ENCODE peak calls at places on chromosome 4, in eight cellular contexts. One of them, this sample, is unnamed.

GRCh38 chr4:829291-829690 is 3.4 kb upstream of the CPLX1 start:
- DNase-seq in left ventricle myocardium inferior: no peak
- DNase-seq in suprapubic skin: peak; percentile 65
- DNase-seq in MM.1S: no peak
- DNase-seq in A549: no peak
- DNase-seq in ovary: no peak
- DNase-seq in CD8-positive, alpha-beta T cell: no peak
- DNase-seq in GM23338: no peak
- DNase-seq in this sample: no peak

GRCh38 chr4:13654158-13654797 is 26.8 kb upstream of the BOD1L1 start:
- DNase-seq in left ventricle myocardium inferior: peak; percentile 81
- DNase-seq in suprapubic skin: peak; percentile 85
- DNase-seq in MM.1S: peak; percentile 77
- DNase-seq in A549: peak; percentile 18
- DNase-seq in ovary: peak; percentile 81
- DNase-seq in CD8-positive, alpha-beta T cell: peak; percentile 82
- DNase-seq in GM23338: peak; percentile 92
- DNase-seq in this sample: no peak

GRCh38 chr4:101910786-101911373 is 120.3 kb downstream of the BANK1 start:
- DNase-seq in left ventricle myocardium inferior: no peak
- DNase-seq in suprapubic skin: no peak
- DNase-seq in MM.1S: no peak
- DNase-seq in A549: no peak
- DNase-seq in ovary: no peak
- DNase-seq in CD8-positive, alpha-beta T cell: no peak
- DNase-seq in GM23338: no peak
- DNase-seq in this sample: no peak

GRCh38 chr4:93810340-93810992 is 18.1 kb upstream of the ATOH1 start:
- DNase-seq in left ventricle myocardium inferior: no peak
- DNase-seq in suprapubic skin: no peak
- DNase-seq in MM.1S: no peak
- DNase-seq in A549: no peak
- DNase-seq in ovary: peak; percentile 28
- DNase-seq in CD8-positive, alpha-beta T cell: no peak
- DNase-seq in GM23338: no peak
- DNase-seq in this sample: no peak

GRCh38 chr4:117957570-117957969 is 76.7 kb upstream of the NDST3 start:
- DNase-seq in left ventricle myocardium inferior: no peak
- DNase-seq in suprapubic skin: no peak
- DNase-seq in MM.1S: no peak
- DNase-seq in A549: no peak
- DNase-seq in ovary: no peak
- DNase-seq in CD8-positive, alpha-beta T cell: no peak
- DNase-seq in GM23338: no peak
- DNase-seq in this sample: no peak

GRCh38 chr4:3797831-3798500 is 31.8 kb downstream of the ADRA2C start:
- DNase-seq in left ventricle myocardium inferior: no peak
- DNase-seq in suprapubic skin: no peak
- DNase-seq in MM.1S: no peak
- DNase-seq in A549: no peak
- DNase-seq in ovary: no peak
- DNase-seq in CD8-positive, alpha-beta T cell: no peak
- DNase-seq in GM23338: no peak
- DNase-seq in this sample: no peak

GRCh38 chr4:124253080-124253479 is 459.5 kb downstream of the ANKRD50 start:
- DNase-seq in left ventricle myocardium inferior: no peak
- DNase-seq in suprapubic skin: no peak
- DNase-seq in MM.1S: no peak
- DNase-seq in A549: no peak
- DNase-seq in ovary: no peak
- DNase-seq in CD8-positive, alpha-beta T cell: no peak
- DNase-seq in GM23338: no peak
- DNase-seq in this sample: no peak

GRCh38 chr4:94924566-94924965 is 166.8 kb downstream of the BMPR1B start:
- DNase-seq in left ventricle myocardium inferior: no peak
- DNase-seq in suprapubic skin: no peak
- DNase-seq in MM.1S: no peak
- DNase-seq in A549: no peak
- DNase-seq in ovary: no peak
- DNase-seq in CD8-positive, alpha-beta T cell: no peak
- DNase-seq in GM23338: no peak
- DNase-seq in this sample: no peak

GRCh38 chr4:100977274-100977673 is 370.1 kb downstream of the PPP3CA start:
- DNase-seq in left ventricle myocardium inferior: no peak
- DNase-seq in suprapubic skin: no peak
- DNase-seq in MM.1S: no peak
- DNase-seq in A549: no peak
- DNase-seq in ovary: no peak
- DNase-seq in CD8-positive, alpha-beta T cell: no peak
- DNase-seq in GM23338: no peak
- DNase-seq in this sample: no peak

GRCh38 chr4:3210467-3210866 is 38.5 kb upstream of the MSANTD1 start:
- DNase-seq in left ventricle myocardium inferior: no peak
- DNase-seq in suprapubic skin: peak; percentile 54
- DNase-seq in MM.1S: no peak
- DNase-seq in A549: no peak
- DNase-seq in ovary: no peak
- DNase-seq in CD8-positive, alpha-beta T cell: no peak
- DNase-seq in GM23338: no peak
- DNase-seq in this sample: no peak

GRCh38 chr4:83305187-83305586 is 20.6 kb upstream of the COQ2 start:
- DNase-seq in left ventricle myocardium inferior: no peak
- DNase-seq in suprapubic skin: no peak
- DNase-seq in MM.1S: no peak
- DNase-seq in A549: no peak
- DNase-seq in ovary: no peak
- DNase-seq in CD8-positive, alpha-beta T cell: no peak
- DNase-seq in GM23338: no peak
- DNase-seq in this sample: no peak

GRCh38 chr4:148076964-148077363 is 345.1 kb downstream of the ARHGAP10 start:
- DNase-seq in left ventricle myocardium inferior: no peak
- DNase-seq in suprapubic skin: no peak
- DNase-seq in MM.1S: no peak
- DNase-seq in A549: no peak
- DNase-seq in ovary: no peak
- DNase-seq in CD8-positive, alpha-beta T cell: no peak
- DNase-seq in GM23338: no peak
- DNase-seq in this sample: no peak

GRCh38 chr4:174213734-174214101 is 69.7 kb downstream of the FBXO8 start:
- DNase-seq in left ventricle myocardium inferior: no peak
- DNase-seq in suprapubic skin: no peak
- DNase-seq in MM.1S: no peak
- DNase-seq in A549: no peak
- DNase-seq in ovary: no peak
- DNase-seq in CD8-positive, alpha-beta T cell: no peak
- DNase-seq in GM23338: peak; percentile 30
- DNase-seq in this sample: no peak

GRCh38 chr4:8125526-8126056 is 33.0 kb downstream of the ABLIM2 start:
- DNase-seq in left ventricle myocardium inferior: no peak
- DNase-seq in suprapubic skin: no peak
- DNase-seq in MM.1S: no peak
- DNase-seq in A549: no peak
- DNase-seq in ovary: no peak
- DNase-seq in CD8-positive, alpha-beta T cell: no peak
- DNase-seq in GM23338: no peak
- DNase-seq in this sample: no peak

GRCh38 chr4:8911311-8912088 is 39.9 kb upstream of the HMX1 start:
- DNase-seq in left ventricle myocardium inferior: no peak
- DNase-seq in suprapubic skin: peak; percentile 69
- DNase-seq in MM.1S: no peak
- DNase-seq in A549: no peak
- DNase-seq in ovary: no peak
- DNase-seq in CD8-positive, alpha-beta T cell: peak; percentile 7
- DNase-seq in GM23338: no peak
- DNase-seq in this sample: no peak

GRCh38 chr4:121030711-121031110 is 41.6 kb downstream of the NDNF start:
- DNase-seq in left ventricle myocardium inferior: no peak
- DNase-seq in suprapubic skin: no peak
- DNase-seq in MM.1S: no peak
- DNase-seq in A549: no peak
- DNase-seq in ovary: no peak
- DNase-seq in CD8-positive, alpha-beta T cell: no peak
- DNase-seq in GM23338: no peak
- DNase-seq in this sample: no peak

GRCh38 chr4:6894086-6894478 is 15.5 kb upstream of the TBC1D14 start:
- DNase-seq in left ventricle myocardium inferior: no peak
- DNase-seq in suprapubic skin: no peak
- DNase-seq in MM.1S: no peak
- DNase-seq in A549: no peak
- DNase-seq in ovary: no peak
- DNase-seq in CD8-positive, alpha-beta T cell: no peak
- DNase-seq in GM23338: no peak
- DNase-seq in this sample: no peak

GRCh38 chr4:122798101-122798500 is 28.5 kb upstream of the FGF2 start:
- DNase-seq in left ventricle myocardium inferior: peak; percentile 45
- DNase-seq in suprapubic skin: no peak
- DNase-seq in MM.1S: peak; percentile 66
- DNase-seq in A549: peak; percentile 24
- DNase-seq in ovary: peak; percentile 33
- DNase-seq in CD8-positive, alpha-beta T cell: no peak
- DNase-seq in GM23338: peak; percentile 69
- DNase-seq in this sample: no peak

GRCh38 chr4:75180790-75181776 is 248.2 kb downstream of the PARM1 start:
- DNase-seq in left ventricle myocardium inferior: no peak
- DNase-seq in suprapubic skin: no peak
- DNase-seq in MM.1S: peak; percentile 95
- DNase-seq in A549: no peak
- DNase-seq in ovary: no peak
- DNase-seq in CD8-positive, alpha-beta T cell: no peak
- DNase-seq in GM23338: peak; percentile 21
- DNase-seq in this sample: no peak

GRCh38 chr4:128517739-128518510 is 230.3 kb upstream of the PGRMC2 start:
- DNase-seq in left ventricle myocardium inferior: peak; percentile 40
- DNase-seq in suprapubic skin: no peak
- DNase-seq in MM.1S: peak; percentile 50
- DNase-seq in A549: peak; percentile 81
- DNase-seq in ovary: peak; percentile 59
- DNase-seq in CD8-positive, alpha-beta T cell: no peak
- DNase-seq in GM23338: peak; percentile 43
- DNase-seq in this sample: no peak

GRCh38 chr4:81455895-81456294 is 15.8 kb downstream of the RASGEF1B start:
- DNase-seq in left ventricle myocardium inferior: no peak
- DNase-seq in suprapubic skin: no peak
- DNase-seq in MM.1S: no peak
- DNase-seq in A549: no peak
- DNase-seq in ovary: no peak
- DNase-seq in CD8-positive, alpha-beta T cell: no peak
- DNase-seq in GM23338: no peak
- DNase-seq in this sample: no peak

DNA sequence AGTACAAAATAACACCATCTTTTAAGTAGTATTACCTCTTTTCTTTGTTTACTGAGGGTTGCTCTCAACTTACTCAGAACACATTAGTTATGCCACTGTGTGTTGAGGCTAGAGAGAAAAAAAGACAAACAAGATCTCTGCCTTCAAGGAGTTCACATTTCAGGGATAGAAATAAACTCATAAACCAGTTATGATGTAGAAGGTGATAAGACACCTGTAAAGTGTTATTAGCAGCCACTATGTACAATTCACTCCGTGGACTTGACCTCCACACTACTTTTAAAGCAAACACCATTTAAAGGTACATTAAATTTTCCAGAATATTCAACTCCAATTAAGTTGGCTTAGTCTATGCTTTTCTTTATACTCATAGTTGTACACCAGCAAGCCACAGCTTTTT is 278.0 kb downstream of the PDGFC start:
- DNase-seq in left ventricle myocardium inferior: no peak
- DNase-seq in suprapubic skin: no peak
- DNase-seq in MM.1S: no peak
- DNase-seq in A549: no peak
- DNase-seq in ovary: no peak
- DNase-seq in CD8-positive, alpha-beta T cell: no peak
- DNase-seq in GM23338: no peak
- DNase-seq in this sample: no peak
- H3K4me1 ChIP-seq in left ventricle myocardium inferior: no peaks in the 10 kb centered on the region
- H3K4me1 ChIP-seq in suprapubic skin: no peaks in the 10 kb centered on the region
- H3K4me1 ChIP-seq in MM.1S: no peaks in the 10 kb centered on the region
- H3K4me1 ChIP-seq in A549: no peaks in the 10 kb centered on the region
- H3K4me1 ChIP-seq in ovary: no peaks in the 10 kb centered on the region
- H3K4me1 ChIP-seq in CD8-positive, alpha-beta T cell: no peaks in the 10 kb centered on the region
- H3K4me1 ChIP-seq in GM23338: no peaks in the 10 kb centered on the region
- H3K4me1 ChIP-seq in this sample: no peaks in the 10 kb centered on the region

GRCh38 chr4:87026795-87027495 is 92.1 kb downstream of the AFF1 start:
- DNase-seq in left ventricle myocardium inferior: no peak
- DNase-seq in suprapubic skin: no peak
- DNase-seq in MM.1S: no peak
- DNase-seq in A549: no peak
- DNase-seq in ovary: no peak
- DNase-seq in CD8-positive, alpha-beta T cell: no peak
- DNase-seq in GM23338: no peak
- DNase-seq in this sample: no peak

GRCh38 chr4:87029356-87029755 is 94.5 kb downstream of the AFF1 start:
- DNase-seq in left ventricle myocardium inferior: no peak
- DNase-seq in suprapubic skin: no peak
- DNase-seq in MM.1S: no peak
- DNase-seq in A549: no peak
- DNase-seq in ovary: no peak
- DNase-seq in CD8-positive, alpha-beta T cell: no peak
- DNase-seq in GM23338: no peak
- DNase-seq in this sample: peak; percentile 77

GRCh38 chr4:87024181-87024580 is 89.4 kb downstream of the AFF1 start:
- DNase-seq in left ventricle myocardium inferior: no peak
- DNase-seq in suprapubic skin: no peak
- DNase-seq in MM.1S: no peak
- DNase-seq in A549: no peak
- DNase-seq in ovary: no peak
- DNase-seq in CD8-positive, alpha-beta T cell: no peak
- DNase-seq in GM23338: no peak
- DNase-seq in this sample: no peak

GRCh38 chr4:87025023-87025613 is 90.3 kb downstream of the AFF1 start:
- DNase-seq in left ventricle myocardium inferior: no peak
- DNase-seq in suprapubic skin: no peak
- DNase-seq in MM.1S: no peak
- DNase-seq in A549: no peak
- DNase-seq in ovary: no peak
- DNase-seq in CD8-positive, alpha-beta T cell: no peak
- DNase-seq in GM23338: no peak
- DNase-seq in this sample: no peak

GRCh38 chr4:87025614-87026041 is 90.8 kb downstream of the AFF1 start:
- DNase-seq in left ventricle myocardium inferior: no peak
- DNase-seq in suprapubic skin: no peak
- DNase-seq in MM.1S: no peak
- DNase-seq in A549: no peak
- DNase-seq in ovary: no peak
- DNase-seq in CD8-positive, alpha-beta T cell: no peak
- DNase-seq in GM23338: no peak
- DNase-seq in this sample: no peak
- H3K4me1 ChIP-seq in left ventricle myocardium inferior: peaks cover 97% of the 10 kb centered on the region
- H3K4me1 ChIP-seq in suprapubic skin: peaks cover 70% of the 10 kb centered on the region
- H3K4me1 ChIP-seq in MM.1S: peaks cover 9% of the 10 kb centered on the region
- H3K4me1 ChIP-seq in A549: peaks cover 60% of the 10 kb centered on the region
- H3K4me1 ChIP-seq in ovary: peaks cover 47% of the 10 kb centered on the region
- H3K4me1 ChIP-seq in CD8-positive, alpha-beta T cell: no peaks in the 10 kb centered on the region
- H3K4me1 ChIP-seq in GM23338: peaks cover 52% of the 10 kb centered on the region
- H3K4me1 ChIP-seq in this sample: peaks cover 36% of the 10 kb centered on the region

GRCh38 chr4:65310586-65310985 is 359.7 kb downstream of the EPHA5 start:
- DNase-seq in left ventricle myocardium inferior: no peak
- DNase-seq in suprapubic skin: no peak
- DNase-seq in MM.1S: no peak
- DNase-seq in A549: no peak
- DNase-seq in ovary: no peak
- DNase-seq in CD8-positive, alpha-beta T cell: no peak
- DNase-seq in GM23338: no peak
- DNase-seq in this sample: no peak
- H3K4me1 ChIP-seq in left ventricle myocardium inferior: no peaks in the 10 kb centered on the region
- H3K4me1 ChIP-seq in suprapubic skin: no peaks in the 10 kb centered on the region
- H3K4me1 ChIP-seq in MM.1S: peaks cover 2% of the 10 kb centered on the region
- H3K4me1 ChIP-seq in A549: no peaks in the 10 kb centered on the region
- H3K4me1 ChIP-seq in ovary: no peaks in the 10 kb centered on the region
- H3K4me1 ChIP-seq in CD8-positive, alpha-beta T cell: no peaks in the 10 kb centered on the region
- H3K4me1 ChIP-seq in GM23338: no peaks in the 10 kb centered on the region
- H3K4me1 ChIP-seq in this sample: no peaks in the 10 kb centered on the region

GRCh38 chr4:15015170-15015569 is 12.9 kb downstream of the CPEB2 start:
- DNase-seq in left ventricle myocardium inferior: no peak
- DNase-seq in suprapubic skin: no peak
- DNase-seq in MM.1S: no peak
- DNase-seq in A549: no peak
- DNase-seq in ovary: no peak
- DNase-seq in CD8-positive, alpha-beta T cell: no peak
- DNase-seq in GM23338: no peak
- DNase-seq in this sample: no peak
- H3K4me1 ChIP-seq in left ventricle myocardium inferior: peaks cover 82% of the 10 kb centered on the region
- H3K4me1 ChIP-seq in suprapubic skin: peaks cover 20% of the 10 kb centered on the region
- H3K4me1 ChIP-seq in MM.1S: peaks cover 35% of the 10 kb centered on the region
- H3K4me1 ChIP-seq in A549: peaks cover 92% of the 10 kb centered on the region
- H3K4me1 ChIP-seq in ovary: peaks cover 2% of the 10 kb centered on the region
- H3K4me1 ChIP-seq in CD8-positive, alpha-beta T cell: no peaks in the 10 kb centered on the region
- H3K4me1 ChIP-seq in GM23338: peaks cover 14% of the 10 kb centered on the region
- H3K4me1 ChIP-seq in this sample: no peaks in the 10 kb centered on the region

This sample was measured in ascending aorta.